ENCODE peak calls at places on chromosome 21, in nine cellular contexts. D is heart left ventricle; S is small intestine; A is CD8-positive, alpha-beta memory T cell; E is spleen; Z is adrenal gland; V is MM.1S; C is A549; F is transverse colon. L is an unnamed sample.

GRCh38 chr21:41302976-41303375 is 13.6 kb upstream of the FAM3B start:
- DNase-seq in C (no peak), D (no peak), A (no peak), V (no peak), Z (no peak), S (no peak), F (no peak), E (no peak), L (no peak)

GRCh38 chr21:42218836-42219605 is at the start of gene ABCG1:
- DNase-seq in S (peak), F (peak), D (no peak), E (peak), C (peak), V (peak), Z (peak), A (peak), L (no peak)

GRCh38 chr21:41431788-41432548 is 5.9 kb downstream of the MX1 start:
- DNase-seq in A (no peak), S (peak), E (no peak), D (no peak), Z (no peak), V (no peak), C (no peak), F (peak), L (no peak)

GRCh38 chr21:21682172-21682571 is 684.0 kb downstream of the NCAM2 start:
- DNase-seq in V (no peak), S (no peak), E (no peak), D (no peak), C (no peak), A (no peak), F (no peak), Z (no peak), L (no peak)

GRCh38 chr21:44869860-44870747 is 3.4 kb downstream of the PTTG1IP start:
- DNase-seq in C (peak), E (no peak), D (peak), F (peak), S (peak), Z (peak), V (no peak), A (no peak), L (peak)

GRCh38 chr21:34364921-34365320 is 1.1 kb downstream of the KCNE2 start:
- DNase-seq in D (no peak), V (no peak), F (no peak), A (no peak), E (no peak), S (no peak), C (no peak), Z (no peak), L (peak)

GRCh38 chr21:46220847-46221246 is 7.7 kb downstream of the LSS start:
- DNase-seq in V (no peak), A (no peak), Z (no peak), E (peak), F (no peak), C (no peak), D (no peak), S (no peak), L (no peak)

GRCh38 chr21:35232545-35233176 is 183.6 kb upstream of the RUNX1 start:
- DNase-seq in A (no peak), E (no peak), S (no peak), D (no peak), F (no peak), C (no peak), V (no peak), Z (peak), L (no peak)

GRCh38 chr21:42535602-42536171 is 22.0 kb downstream of the SLC37A1 start:
- DNase-seq in Z (peak), E (peak), D (peak), V (no peak), A (no peak), S (peak), C (no peak), F (peak), L (no peak)

GRCh38 chr21:26966978-26967913 is at the start of gene ADAMTS5:
- DNase-seq in D (peak), C (no peak), V (no peak), Z (no peak), E (peak), S (no peak), F (peak), A (no peak), L (peak)

GRCh38 chr21:26964379-26964778 is 2.5 kb downstream of the ADAMTS5 start:
- DNase-seq in V (no peak), A (no peak), F (peak), S (no peak), Z (no peak), C (no peak), E (no peak), D (peak), L (peak)

GRCh38 chr21:26966360-26966977 is 419 bp downstream of the ADAMTS5 start:
- DNase-seq in A (no peak), F (no peak), E (peak), D (no peak), Z (no peak), C (no peak), S (no peak), V (no peak), L (no peak)

GRCh38 chr21:26965567-26966359 is 1.1 kb downstream of the ADAMTS5 start:
- DNase-seq in Z (no peak), S (no peak), F (peak), A (no peak), E (peak), D (peak), V (no peak), C (no peak), L (no peak)

DNA sequence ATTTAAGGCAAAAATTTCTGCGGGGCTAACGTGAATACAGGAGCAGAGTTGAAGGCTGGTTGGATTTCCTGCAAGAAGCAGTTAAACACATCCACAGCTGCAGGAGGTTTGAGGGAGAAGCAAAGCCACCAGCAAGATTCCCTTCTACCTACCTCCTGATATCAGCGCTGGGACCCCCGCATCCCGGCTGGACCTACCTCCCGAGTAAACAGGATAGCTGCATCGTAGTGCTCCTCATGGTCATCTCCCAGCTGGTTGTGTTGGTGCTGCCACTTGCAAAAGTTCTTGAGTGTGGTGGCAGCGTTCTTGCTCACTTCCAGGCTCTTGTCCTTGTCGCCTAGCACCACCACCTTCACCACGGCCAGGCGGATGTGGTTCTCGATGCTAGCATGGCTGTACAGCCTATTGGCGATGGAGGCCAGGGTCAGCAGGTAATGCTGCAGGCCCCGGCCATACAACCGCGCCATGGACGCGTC is 1.8 kb downstream of the ADAMTS5 start:
- DNase-seq in F (no peak), V (no peak), Z (no peak), C (no peak), S (no peak), E (peak), D (no peak), A (no peak), L (peak)
- H3K27ac ChIP-seq in F (peak), V (no peak), Z (peak), C (no peak), S (no peak), E (peak), D (peak), A (no peak), L (no peak)

DNA sequence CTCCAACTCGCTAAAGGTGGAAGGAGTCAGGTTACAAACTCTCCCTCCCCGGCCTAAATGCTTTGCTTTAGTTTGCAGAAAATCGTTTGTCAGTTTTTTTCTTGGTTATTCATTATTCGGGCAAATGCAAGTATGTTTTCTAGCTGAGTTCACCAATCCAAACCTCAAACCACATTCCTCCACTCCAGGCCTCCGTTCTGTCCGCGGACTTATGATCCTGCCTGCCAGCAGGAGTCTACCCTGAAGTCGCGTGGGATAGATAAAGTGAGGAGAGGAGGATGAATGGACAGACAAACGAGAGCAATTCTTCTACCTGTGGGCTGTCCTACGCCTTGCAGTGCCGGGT is 1.3 kb downstream of the ADAMTS1 start:
- DNase-seq in S (no peak), C (no peak), E (no peak), F (no peak), V (peak), Z (no peak), D (no peak), A (no peak), L (no peak)
- H3K4me3 ChIP-seq in S (peak), C (peak), E (peak), F (peak), V (peak), Z (peak), D (peak), A (peak), L (peak)

GRCh38 chr21:33296156-33296555 is 28.6 kb upstream of the IFNAR1 start:
- DNase-seq in Z (no peak), E (peak), F (no peak), V (no peak), C (no peak), D (no peak), S (no peak), A (no peak), L (no peak)

GRCh38 chr21:33301632-33302002 is 23.2 kb upstream of the IFNAR1 start:
- DNase-seq in Z (no peak), V (no peak), A (no peak), F (no peak), D (no peak), C (no peak), S (no peak), E (no peak), L (no peak)

GRCh38 chr21:33300701-33301631 is 23.8 kb upstream of the IFNAR1 start:
- DNase-seq in A (no peak), V (no peak), C (no peak), S (peak), D (no peak), E (peak), F (no peak), Z (peak), L (no peak)

GRCh38 chr21:33302055-33302454 is 22.7 kb upstream of the IFNAR1 start:
- DNase-seq in A (no peak), V (no peak), Z (no peak), F (no peak), S (peak), E (no peak), D (no peak), C (no peak), L (no peak)

DNA sequence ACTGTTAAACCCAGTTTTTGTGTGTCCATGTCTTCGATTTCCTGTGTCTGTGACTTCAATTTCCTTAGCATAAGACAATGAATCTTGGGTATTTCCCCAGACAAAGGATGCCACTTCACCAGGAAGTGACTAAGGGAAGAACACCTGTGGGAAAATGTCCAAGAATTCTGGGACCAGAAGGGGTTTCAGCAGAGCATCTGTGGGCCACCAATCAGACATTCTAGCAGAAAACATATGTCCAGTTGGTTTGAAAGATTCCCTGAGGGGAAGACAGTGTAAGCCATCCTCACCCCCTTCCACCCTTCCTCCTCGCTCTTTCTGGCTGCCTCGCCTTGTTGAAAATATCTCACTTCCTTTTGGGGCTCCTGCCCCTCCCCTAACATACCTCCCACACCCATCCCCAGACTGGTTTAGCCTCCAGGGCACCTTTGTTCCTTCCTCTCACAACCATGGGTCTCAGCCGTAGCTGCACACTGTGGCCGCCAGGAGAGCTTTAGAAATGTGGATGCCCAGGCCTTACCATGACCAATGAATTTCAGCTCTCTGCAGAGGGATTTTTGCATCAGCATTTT is 25.5 kb upstream of the IFNAR1 start:
- DNase-seq in C (no peak), E (no peak), A (no peak), S (peak), V (peak), F (peak), D (no peak), Z (no peak), L (no peak)
- H3K27ac ChIP-seq in C (no peak), E (peak), A (no peak), S (no peak), V (peak), F (peak), D (peak), Z (peak), L (no peak)

DNA sequence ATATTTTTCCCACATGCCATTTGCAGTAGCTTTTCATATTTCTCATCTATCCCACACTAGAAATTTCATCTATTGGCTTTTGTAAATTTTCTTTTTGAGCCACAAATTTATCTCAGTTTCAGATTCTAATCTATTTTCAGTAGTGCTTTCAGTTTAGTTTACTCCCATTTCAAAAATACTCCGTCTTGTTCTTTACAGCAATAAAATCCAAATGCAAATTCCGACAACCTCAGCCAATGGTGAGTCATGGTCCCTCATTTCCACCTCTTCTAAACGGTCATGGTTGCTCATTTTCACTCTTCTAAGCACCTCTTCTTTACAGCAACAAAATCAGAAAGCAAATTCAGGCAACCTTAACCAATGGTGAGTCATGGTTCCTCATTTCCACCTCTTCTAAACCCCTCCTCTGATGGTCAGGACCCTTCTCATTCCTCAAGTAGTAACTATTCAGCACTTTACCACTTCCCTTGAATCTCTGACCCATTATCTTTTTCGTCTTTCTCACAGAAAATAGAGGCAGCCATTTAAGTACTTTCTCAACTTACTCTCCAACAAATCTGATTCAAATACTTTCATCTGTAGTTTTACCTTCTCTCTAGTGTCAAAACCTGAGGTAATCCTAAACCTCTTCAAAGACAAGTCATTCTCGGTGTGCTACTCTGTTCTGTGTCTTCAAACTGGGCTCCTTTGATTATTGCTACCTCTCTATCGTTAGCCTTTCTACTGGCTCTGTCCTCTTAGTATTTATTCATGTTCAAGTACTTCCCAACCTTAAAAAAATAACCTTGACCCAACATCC is 34.4 kb downstream of the C21orf91 start:
- DNase-seq in F (peak), S (no peak), C (no peak), V (peak), D (no peak), Z (no peak), E (no peak), A (no peak), L (no peak)
- H3K4me3 ChIP-seq in F (no peak), S (no peak), C (no peak), V (peak), D (no peak), Z (no peak), E (peak), A (no peak), L (no peak)

GRCh38 chr21:43734131-43734634 is 15.3 kb downstream of the PDXK start:
- DNase-seq in V (no peak), Z (no peak), A (no peak), S (peak), D (no peak), F (peak), E (no peak), C (no peak), L (no peak)
- H3K27ac ChIP-seq in V (no peak), Z (peak), A (no peak), S (peak), D (no peak), F (peak), E (no peak), C (peak), L (peak)

DNA sequence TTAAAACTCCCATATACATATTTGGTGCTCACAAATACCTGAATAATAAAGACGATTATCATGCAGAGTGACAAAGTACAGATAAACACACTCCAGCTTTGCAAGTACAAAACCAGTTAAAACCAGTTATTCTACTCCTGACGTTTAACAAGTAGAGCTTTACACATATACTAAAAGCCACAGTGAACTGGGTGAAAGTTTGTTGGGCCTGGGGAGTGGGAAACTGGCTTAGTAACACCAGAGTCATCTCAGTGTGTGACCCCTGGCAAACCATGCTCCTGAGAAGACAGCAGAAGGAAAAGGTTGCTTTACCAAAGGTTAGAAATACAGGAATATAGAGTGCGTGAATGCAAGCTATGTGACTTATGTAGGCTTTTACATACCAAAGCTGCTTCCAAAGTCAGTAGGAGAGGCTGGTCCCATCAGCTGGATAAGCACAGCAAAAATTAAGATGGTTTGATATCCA is 148.1 kb downstream of the NRIP1 start:
- DNase-seq in F (peak), S (peak), Z (no peak), V (no peak), E (no peak), A (no peak), D (no peak), C (no peak), L (no peak)
- H3K4me3 ChIP-seq in F (no peak), S (no peak), Z (no peak), V (no peak), E (no peak), A (no peak), D (no peak), C (no peak), L (no peak)

GRCh38 chr21:38753114-38754100 is 52.3 kb upstream of the ETS2 start:
- DNase-seq in C (no peak), S (no peak), Z (no peak), E (no peak), A (no peak), V (no peak), D (no peak), F (no peak), L (no peak)
- H3K27ac ChIP-seq in C (no peak), S (no peak), Z (peak), E (no peak), A (no peak), V (no peak), D (no peak), F (peak), L (peak)